ENCODE peak calls at places on chromosomes 16 and 17, in six cellular contexts. C is stimulated activated CD8-positive, alpha-beta memory T cell treated with anti-CD3 and anti-CD28 coated beads, Interleukin-4, amount 100 ng/mL, for 1 hour; I is brain pericyte; T is NCI-H748 treated with DMSO at 0.1 percent for 48 hours; K is A549; O is adipocyte. N is an unnamed sample.

GRCh38 chr17:45889579-45889978 is 4.8 kb upstream of the MAPT start:
- DNase-seq in O (no peak), C (no peak), I (no peak), K (no peak), T (no peak), N (no peak)

GRCh38 chr17:39697961-39698360 is 1.9 kb upstream of the ERBB2 start:
- DNase-seq in K (no peak), T (no peak), C (no peak), O (no peak), I (no peak), N (no peak)

GRCh38 chr17:12922120-12922519 is 95.7 kb downstream of the ELAC2 start:
- DNase-seq in T (no peak), C (no peak), K (no peak), I (no peak), O (no peak), N (no peak)

GRCh38 chr17:82358467-82359350 is at the start of gene TEX19:
- DNase-seq in I (no peak), O (no peak), K (peak), T (peak), C (no peak), N (no peak)

GRCh38 chr17:81928497-81929252 is 1.1 kb upstream of the MAFG start:
- DNase-seq in K (no peak), O (peak), I (no peak), T (peak), C (no peak), N (no peak)

GRCh38 chr17:36849871-36850348 is 87.4 kb upstream of the LHX1 start:
- DNase-seq in O (no peak), I (no peak), K (peak), T (no peak), C (no peak), N (no peak)

GRCh38 chr16:72312862-72313261 is 140.9 kb upstream of the PMFBP1 start:
- DNase-seq in O (peak), C (no peak), K (no peak), T (no peak), I (no peak), N (no peak)

GRCh38 chr17:79391808-79392233 is 219.0 kb downstream of the RBFOX3 start:
- DNase-seq in I (no peak), T (peak), K (peak), C (peak), O (peak), N (peak)

GRCh38 chr17:75847595-75848522 is 3.7 kb upstream of the UNC13D start:
- DNase-seq in O (no peak), T (no peak), I (no peak), K (no peak), C (no peak), N (no peak)

GRCh38 chr16:50666658-50667496 is 14.2 kb downstream of the SNX20 start:
- DNase-seq in I (no peak), K (no peak), O (no peak), T (no peak), C (no peak), N (no peak)

GRCh38 chr17:17902877-17903276 is 66.1 kb upstream of the SREBF1 start:
- DNase-seq in O (no peak), K (no peak), T (no peak), C (no peak), I (no peak), N (no peak)

GRCh38 chr17:3710951-3711383 is 12.7 kb upstream of the HASPIN start:
- DNase-seq in C (peak), T (no peak), K (no peak), O (peak), I (no peak), N (peak)

GRCh38 chr17:42049834-42050359 is 504 bp downstream of the C17orf113 start:
- DNase-seq in O (no peak), K (peak), C (no peak), I (no peak), T (no peak), N (no peak)

GRCh38 chr17:58918072-58918471 is 162.4 kb downstream of the PPM1E start:
- DNase-seq in O (no peak), T (no peak), C (no peak), I (no peak), K (no peak), N (no peak)

GRCh38 chr16:55487048-55487803 is 8.2 kb downstream of the MMP2 start:
- DNase-seq in C (no peak), K (no peak), I (no peak), O (peak), T (no peak), N (no peak)

GRCh38 chr16:11499295-11500089 is 87.2 kb downstream of the LITAF start:
- DNase-seq in K (peak), I (no peak), T (no peak), C (no peak), O (no peak), N (no peak)

GRCh38 chr16:88345031-88345942 is 37.5 kb upstream of the ZNF469 start:
- DNase-seq in O (no peak), K (no peak), I (no peak), T (no peak), C (no peak), N (no peak)

GRCh38 chr16:16062023-16062932 is 112.9 kb downstream of the ABCC1 start:
- DNase-seq in K (no peak), I (no peak), O (no peak), T (no peak), C (no peak), N (no peak)

GRCh38 chr16:49464877-49465504 is 91.4 kb downstream of the C16orf78 start:
- DNase-seq in C (no peak), K (no peak), T (no peak), I (no peak), O (no peak), N (no peak)

GRCh38 chr16:88649195-88649923 is 1.5 kb downstream of the CYBA start:
- DNase-seq in C (no peak), I (no peak), T (no peak), K (no peak), O (no peak), N (no peak)

GRCh38 chr17:79769596-79770520 is 8.1 kb upstream of the CBX2 start:
- DNase-seq in T (no peak), K (peak), C (no peak), O (no peak), I (no peak), N (no peak)

GRCh38 chr16:85029413-85029794 is 1.8 kb downstream of the KIAA0513 start:
- DNase-seq in O (peak), K (no peak), I (no peak), C (peak), T (no peak), N (peak)

GRCh38 chr16:87017388-87018012 is 299.7 kb downstream of the C16orf95 start:
- DNase-seq in O (peak), T (no peak), C (no peak), I (no peak), K (peak), N (no peak)

GRCh38 chr16:62036807-62037135 is 533 bp upstream of the CDH8 start:
- DNase-seq in O (no peak), T (peak), I (no peak), K (no peak), C (no peak), N (no peak)

GRCh38 chr17:35238817-35239216 is 4.1 kb upstream of the SLFN5 start:
- DNase-seq in T (no peak), K (peak), I (no peak), O (peak), C (no peak), N (no peak)

GRCh38 chr16:59567496-59567895 is 833.4 kb upstream of the GOT2 start:
- DNase-seq in T (no peak), C (no peak), K (no peak), O (no peak), I (no peak), N (no peak)